ENCODE peak calls at places on chromosomes 16 and 17, in eight cellular contexts. M is PC-9, E is HCT116, U is OCI-LY7, J is GM23338, D is GM23248, Y is SK-N-SH, I is PC-3. O is an unnamed sample.

GRCh38 chr17:43701318-43701743 is 39.6 kb upstream of the MEOX1 start:
- DNase-seq in M (no peak), E (no peak), U (no peak), J (no peak), D (peak; percentile 70), Y (no peak), I (peak; percentile 50), O (no peak)

GRCh38 chr17:38325221-38325851 is 18.4 kb downstream of the GPR179 start:
- DNase-seq in M (no peak), E (no peak), U (peak; percentile 91), J (peak; percentile 58), D (no peak), Y (peak; percentile 51), I (no peak), O (peak; percentile 75)

GRCh38 chr16:31215287-31216115 is 1.4 kb downstream of the PYDC1 start:
- DNase-seq in M (peak; percentile 79), E (peak; percentile 63), U (no peak), J (peak; percentile 95), D (peak; percentile 76), Y (peak; percentile 73), I (peak; percentile 57), O (no peak)

GRCh38 chr17:2837147-2837561 is 40.9 kb downstream of the RAP1GAP2 start:
- DNase-seq in M (no peak), E (no peak), U (peak; percentile 78), J (peak; percentile 40), D (no peak), Y (no peak), I (no peak), O (peak; percentile 83)

GRCh38 chr16:79509221-79509631 is 91.3 kb downstream of the MAF start:
- DNase-seq in M (no peak), E (no peak), U (no peak), J (peak; percentile 11), D (no peak), Y (peak; percentile 6), I (no peak), O (no peak)

GRCh38 chr17:72510454-72511016 is 389.7 kb downstream of the SOX9 start:
- DNase-seq in M (no peak), E (no peak), U (peak; percentile 96), J (no peak), D (peak; percentile 7), Y (no peak), I (peak; percentile 28), O (peak; percentile 94)

GRCh38 chr17:46851029-46851741 is at the start of gene WNT9B:
- DNase-seq in M (peak; percentile 39), E (no peak), U (no peak), J (peak; percentile 85), D (peak; percentile 56), Y (peak; percentile 90), I (no peak), O (no peak)

GRCh38 chr17:8073627-8074485 is 13.7 kb downstream of the ALOX12B start:
- DNase-seq in M (peak; percentile 77), E (peak; percentile 44), U (peak; percentile 83), J (peak; percentile 91), D (peak; percentile 78), Y (peak; percentile 89), I (peak; percentile 60), O (peak; percentile 89)

GRCh38 chr17:63331301-63331700 is 114.8 kb downstream of the CYB561 start:
- DNase-seq in M (no peak), E (no peak), U (no peak), J (no peak), D (no peak), Y (no peak), I (no peak), O (no peak)

GRCh38 chr16:397736-398332 is 835 bp downstream of the NME4 start:
- DNase-seq in M (no peak), E (peak; percentile 28), U (peak; percentile 59), J (peak; percentile 87), D (peak; percentile 92), Y (peak; percentile 81), I (peak; percentile 57), O (peak; percentile 84)

GRCh38 chr17:55451203-55451641 is 29.6 kb upstream of the MMD start:
- DNase-seq in M (no peak), E (no peak), U (no peak), J (no peak), D (peak; percentile 26), Y (no peak), I (peak; percentile 34), O (no peak)

GRCh38 chr17:48429638-48430586 is at the start of gene SKAP1:
- DNase-seq in M (peak; percentile 17), E (no peak), U (no peak), J (peak; percentile 71), D (peak; percentile 7), Y (peak; percentile 29), I (no peak), O (no peak)

GRCh38 chr17:3033741-3034577 is 29.4 kb downstream of the OR1D5 start:
- DNase-seq in M (no peak), E (no peak), U (no peak), J (no peak), D (no peak), Y (no peak), I (no peak), O (no peak)

GRCh38 chr17:29091591-29092291 is 48.8 kb downstream of the PIPOX start:
- DNase-seq in M (no peak), E (no peak), U (no peak), J (no peak), D (no peak), Y (no peak), I (no peak), O (no peak)

GRCh38 chr17:28053044-28053670 is 10.7 kb downstream of the NLK start:
- DNase-seq in M (no peak), E (no peak), U (no peak), J (no peak), D (peak; percentile 26), Y (no peak), I (no peak), O (no peak)

GRCh38 chr17:44826123-44826790 is 3.8 kb downstream of the GJC1 start:
- DNase-seq in M (no peak), E (no peak), U (no peak), J (no peak), D (peak; percentile 53), Y (no peak), I (peak; percentile 52), O (no peak)

GRCh38 chr17:28554565-28554964 is 2.1 kb upstream of the UNC119 start:
- DNase-seq in M (no peak), E (no peak), U (no peak), J (no peak), D (no peak), Y (no peak), I (no peak), O (no peak)

GRCh38 chr16:3904875-3905274 is 24.4 kb upstream of the CREBBP start:
- DNase-seq in M (peak; percentile 44), E (no peak), U (no peak), J (no peak), D (no peak), Y (no peak), I (no peak), O (no peak)

GRCh38 chr16:914453-914852 is 56.3 kb downstream of the LMF1 start:
- DNase-seq in M (no peak), E (peak; percentile 12), U (no peak), J (no peak), D (peak; percentile 27), Y (no peak), I (peak; percentile 20), O (no peak)

GRCh38 chr17:69609495-69610315 is 195.2 kb downstream of the MAP2K6 start:
- DNase-seq in M (peak; percentile 1), E (peak; percentile 24), U (no peak), J (peak; percentile 59), D (peak; percentile 60), Y (no peak), I (peak; percentile 68), O (peak; percentile 63)

GRCh38 chr17:50181155-50181554 is 15.3 kb downstream of the SGCA start:
- DNase-seq in M (no peak), E (no peak), U (no peak), J (no peak), D (no peak), Y (no peak), I (no peak), O (no peak)

GRCh38 chr17:30074726-30075125 is 41.9 kb upstream of the NSRP1 start:
- DNase-seq in M (no peak), E (no peak), U (no peak), J (no peak), D (no peak), Y (no peak), I (no peak), O (no peak)

GRCh38 chr17:31339906-31340661 is 18.7 kb upstream of the EVI2A start:
- DNase-seq in M (no peak), E (no peak), U (no peak), J (no peak), D (peak; percentile 86), Y (no peak), I (no peak), O (no peak)

GRCh38 chr17:81043725-81044427 is 8.9 kb downstream of the BAIAP2 start:
- DNase-seq in M (peak; percentile 97), E (peak; percentile 71), U (no peak), J (peak; percentile 53), D (no peak), Y (peak; percentile 44), I (peak; percentile 89), O (no peak)
- H3K27ac ChIP-seq in M (peak overlapping the region; percentile 92), E (peak overlapping the region; percentile 94), U (no peak overlapping the region), J (no peak overlapping the region), D (no peak overlapping the region), Y (no peak overlapping the region), I (peak overlapping the region; percentile 41), O (no peak overlapping the region)

DNA sequence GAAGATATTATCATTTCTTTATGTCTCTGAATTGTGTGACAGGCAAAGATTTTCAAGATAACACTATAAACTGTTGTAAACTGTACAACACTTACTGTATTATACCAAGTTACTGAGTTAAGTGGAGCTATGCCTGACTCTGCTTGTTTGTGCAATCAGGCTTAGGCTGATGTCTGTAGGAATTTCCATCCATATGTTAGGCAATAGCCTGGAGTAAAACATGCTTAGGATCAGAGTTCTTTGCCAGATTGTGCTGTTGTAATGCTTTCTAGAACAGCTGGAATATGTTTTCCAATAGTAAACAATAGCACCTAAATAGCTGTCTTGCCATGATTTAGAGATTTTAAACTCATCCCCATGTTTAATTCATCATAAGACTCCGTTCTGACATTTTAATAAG is 1496.7 kb downstream of the CDH11 start:
- DNase-seq in M (no peak), E (no peak), U (no peak), J (no peak), D (no peak), Y (no peak), I (no peak), O (no peak)
- H3K9me2 ChIP-seq in M (no peaks in the 10 kb centered on the region), E (no peaks in the 10 kb centered on the region), U (no peaks in the 10 kb centered on the region), J (no peaks in the 10 kb centered on the region), D (no peaks in the 10 kb centered on the region), Y (no peaks in the 10 kb centered on the region), I (no peaks in the 10 kb centered on the region), O (no peaks in the 10 kb centered on the region)

GRCh38 chr17:81580481-81580880 is 28.3 kb upstream of the FAAP100 start:
- DNase-seq in M (no peak), E (no peak), U (no peak), J (no peak), D (no peak), Y (no peak), I (no peak), O (no peak)
- H3K27ac ChIP-seq in M (no peak overlapping the region), E (no peak overlapping the region), U (no peak overlapping the region), J (no peak overlapping the region), D (peak overlapping the region; percentile 59), Y (no peak overlapping the region), I (no peak overlapping the region), O (no peak overlapping the region)

DNA sequence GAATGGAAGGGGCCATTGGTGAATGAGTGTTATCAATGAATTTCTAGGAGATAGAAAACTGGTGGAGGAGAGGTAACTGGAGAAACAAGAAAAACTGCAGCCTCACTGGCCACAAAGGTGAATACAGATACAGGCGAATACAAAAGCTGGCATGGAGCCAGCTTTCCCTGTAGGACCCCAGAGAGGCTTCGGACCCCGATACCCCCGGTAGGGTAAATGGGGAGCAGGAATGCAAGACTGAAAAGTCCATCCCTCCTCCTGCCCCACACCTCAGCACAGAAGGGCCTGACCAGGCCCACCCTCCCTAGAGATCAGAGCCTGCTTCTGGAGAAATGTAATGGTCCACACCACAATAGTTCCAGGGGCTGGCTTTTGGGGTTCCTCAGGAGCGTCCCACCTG is 4.9 kb upstream of the MYLK3 start:
- DNase-seq in M (no peak), E (no peak), U (no peak), J (no peak), D (no peak), Y (no peak), I (no peak), O (no peak)
- H3K9me2 ChIP-seq in M (no peaks in the 10 kb centered on the region), E (no peaks in the 10 kb centered on the region), U (no peaks in the 10 kb centered on the region), J (peaks cover 4% of the 10 kb centered on the region), D (no peaks in the 10 kb centered on the region), Y (no peaks in the 10 kb centered on the region), I (no peaks in the 10 kb centered on the region), O (no peaks in the 10 kb centered on the region)